ENCODE peak calls at places on chromosomes 5 and 9, in five cellular contexts. U, G, X, W and E are unnamed samples. For H3K4me1, the result is how much of the 10 kb centered on the place peaks cover.

GRCh38 chr9:16510506-16510905 is 360.0 kb downstream of the BNC2 start:
- DNase-seq in W (no peak), U (no peak), X (no peak), G (no peak), E (no peak)

GRCh38 chr9:111803924-111804323 is 9.2 kb upstream of the SHOC1 start:
- DNase-seq in X (no peak), W (no peak), G (no peak), U (no peak), E (no peak)

GRCh38 chr9:126403451-126403850 is 76.8 kb downstream of the MVB12B start:
- DNase-seq in U (no peak), G (no peak), X (no peak), W (no peak), E (no peak)

GRCh38 chr5:132387649-132388117 is 18.2 kb downstream of the SLC22A5 start:
- DNase-seq in X (no peak), U (no peak), W (peak), G (peak), E (peak)

GRCh38 chr5:37071901-37072581 is 177.1 kb downstream of the CPLANE1 start:
- DNase-seq in W (no peak), G (no peak), U (peak), X (no peak), E (no peak)

GRCh38 chr5:1204693-1205242 is 3.4 kb downstream of the SLC6A19 start:
- DNase-seq in W (no peak), U (peak), X (no peak), G (no peak), E (no peak)

GRCh38 chr9:83440641-83441040 is 97.6 kb downstream of the FRMD3 start:
- DNase-seq in U (no peak), X (no peak), G (peak), W (no peak), E (no peak)

GRCh38 chr5:173328896-173329369 is 719 bp upstream of the STC2 start:
- DNase-seq in X (no peak), G (no peak), U (peak), W (no peak), E (no peak)

GRCh38 chr5:97194366-97194765 is 11.3 kb upstream of the RIOK2 start:
- DNase-seq in X (no peak), G (no peak), W (no peak), U (no peak), E (no peak)

GRCh38 chr9:93132287-93132927 is 1.6 kb downstream of the NINJ1 start:
- DNase-seq in U (no peak), X (peak), G (peak), W (peak), E (peak)

GRCh38 chr9:136107155-136107952 is 11.3 kb downstream of the TMEM250 start:
- DNase-seq in G (peak), X (no peak), W (no peak), U (no peak), E (peak)
- TF ChIP-seq POLR2A in G (no peak), X (no peak), W (no peak), U (no peak), E (no peak)

DNA sequence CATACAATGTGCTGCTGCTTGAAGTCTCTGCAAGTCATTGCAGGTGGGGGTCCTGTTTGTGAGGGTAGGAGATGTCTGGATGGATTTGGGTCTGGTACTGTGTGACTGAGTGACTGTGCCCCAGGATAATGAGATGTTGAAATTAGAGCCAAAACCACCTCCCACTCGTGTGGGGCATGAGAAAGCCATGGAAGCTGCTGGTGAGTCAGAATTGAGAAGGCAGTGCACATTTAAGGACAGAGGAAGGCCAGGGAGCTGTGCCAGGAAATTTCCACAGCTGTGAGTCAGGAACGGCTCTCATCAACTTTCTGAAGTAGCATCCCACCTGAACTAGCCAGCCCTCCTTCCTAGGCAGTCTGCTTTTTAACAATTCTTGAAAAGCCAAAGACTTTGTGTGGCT is 229.8 kb downstream of the DRD1 start:
- DNase-seq in W (no peak), X (no peak), G (no peak), U (no peak), E (no peak)
- H3K4me1 ChIP-seq in W (under half), X (under half), G (under half), U (under half), E (under half)

GRCh38 chr5:178147406-178147805 is 6.3 kb downstream of the NHP2 start:
- DNase-seq in G (no peak), W (no peak), X (no peak), U (no peak), E (no peak)
- TF ChIP-seq POLR2AphosphoS5 in G (no peak), W (no peak), X (no peak), U (no peak), E (no peak)

GRCh38 chr9:69081261-69081660 is 45.7 kb downstream of the FXN start:
- DNase-seq in G (no peak), X (no peak), U (no peak), W (no peak), E (no peak)
- TF ChIP-seq POLR2A in G (no peak), X (no peak), U (no peak), W (no peak), E (no peak)

GRCh38 chr5:124686239-124687004 is 60.0 kb downstream of the ZNF608 start:
- DNase-seq in X (no peak), G (no peak), W (no peak), U (no peak), E (no peak)

GRCh38 chr5:124679578-124680210 is 66.7 kb downstream of the ZNF608 start:
- DNase-seq in X (no peak), W (no peak), U (no peak), G (no peak), E (no peak)

GRCh38 chr5:124689653-124690052 is 56.8 kb downstream of the ZNF608 start:
- DNase-seq in W (no peak), U (no peak), G (no peak), X (no peak), E (no peak)

GRCh38 chr5:124683917-124684555 is 62.4 kb downstream of the ZNF608 start:
- DNase-seq in W (no peak), G (no peak), U (peak), X (no peak), E (no peak)

DNA sequence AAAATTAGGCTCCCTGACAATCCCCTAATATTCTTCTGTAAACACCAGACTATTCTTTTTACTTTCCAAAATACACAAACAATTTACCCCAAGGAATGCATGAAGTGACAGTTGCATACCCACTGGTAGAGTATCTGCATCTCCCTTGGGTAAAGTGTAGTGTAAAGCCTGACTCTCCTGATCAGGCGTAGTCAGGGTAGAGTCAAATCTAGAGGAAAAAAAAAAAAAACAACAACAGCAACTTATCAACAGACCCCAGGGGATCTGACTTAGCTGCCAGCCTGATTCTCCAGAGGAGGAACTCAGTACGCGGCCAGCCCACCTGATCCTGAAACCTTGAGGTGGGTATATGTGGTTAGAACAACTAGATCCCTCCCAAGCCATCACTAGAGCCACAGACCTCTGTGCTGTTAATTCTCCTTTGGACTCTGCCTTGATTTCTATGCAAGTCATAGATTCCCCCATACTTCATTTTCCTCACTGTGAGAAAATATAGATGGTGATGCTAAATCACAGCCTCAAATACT is 61.0 kb downstream of the ZNF608 start:
- DNase-seq in G (no peak), W (no peak), X (no peak), U (no peak), E (no peak)
- H3K4me1 ChIP-seq in G (under half), W (under half), X (under half), U (under half), E (under half)

GRCh38 chr9:3285365-3286161 is 240.2 kb downstream of the RFX3 start:
- DNase-seq in G (no peak), U (no peak), W (no peak), X (no peak), E (no peak)
- TF ChIP-seq POLR2AphosphoS5 in G (no peak), U (no peak), W (no peak), X (no peak), E (no peak)